ENCODE peak calls at places on chromosomes 3 and 15, in seven cellular contexts. N is IMR-90, E is hepatocyte, R is trophoblast cell, Z is neural progenitor cell, Y is mammary epithelial cell, J is GM23248. M is an unnamed sample.

GRCh38 chr15:101477851-101478353 is 11.6 kb downstream of the PCSK6 start:
- DNase-seq in N (no peak), E (peak; percentile 69), R (no peak), Z (no peak), Y (no peak), J (no peak), M (no peak)

GRCh38 chr3:15633766-15634588 is 32.4 kb downstream of the BTD start:
- DNase-seq in N (peak; percentile 47), E (no peak), R (no peak), Z (no peak), Y (peak; percentile 23), J (peak; percentile 27), M (peak; percentile 66)

GRCh38 chr15:97459771-97460170 is 500.7 kb upstream of the ARRDC4 start:
- DNase-seq in N (no peak), E (no peak), R (no peak), Z (peak; percentile 4), Y (no peak), J (no peak), M (no peak)

GRCh38 chr3:124816206-124816605 is 71.0 kb downstream of the ITGB5 start:
- DNase-seq in N (no peak), E (no peak), R (no peak), Z (no peak), Y (no peak), J (no peak), M (peak; percentile 62)

GRCh38 chr3:13009132-13009945 is 63.9 kb downstream of the IQSEC1 start:
- DNase-seq in N (no peak), E (no peak), R (no peak), Z (no peak), Y (no peak), J (no peak), M (peak; percentile 64)

GRCh38 chr3:8882171-8882593 is 81.1 kb downstream of the RAD18 start:
- DNase-seq in N (no peak), E (no peak), R (peak; percentile 70), Z (no peak), Y (no peak), J (no peak), M (no peak)

GRCh38 chr3:99767341-99767740 is 50.3 kb upstream of the CMSS1 start:
- DNase-seq in N (no peak), E (no peak), R (no peak), Z (no peak), Y (no peak), J (peak; percentile 24), M (no peak)

GRCh38 chr3:46939578-46940405 is 36.8 kb downstream of the CCDC12 start:
- DNase-seq in N (no peak), E (no peak), R (no peak), Z (no peak), Y (no peak), J (no peak), M (no peak)

GRCh38 chr3:71831599-71831998 is 46.7 kb upstream of the PROK2 start:
- DNase-seq in N (no peak), E (no peak), R (no peak), Z (no peak), Y (no peak), J (no peak), M (no peak)

GRCh38 chr15:81239190-81239589 is 42.5 kb downstream of the IL16 start:
- DNase-seq in N (peak; percentile 41), E (no peak), R (no peak), Z (no peak), Y (no peak), J (peak; percentile 59), M (no peak)

GRCh38 chr3:103712320-103713008 is 1277.6 kb downstream of the ZPLD1 start:
- DNase-seq in N (peak; percentile 17), E (no peak), R (no peak), Z (no peak), Y (peak; percentile 47), J (no peak), M (no peak)

GRCh38 chr3:101695779-101696372 is 9.4 kb upstream of the RPL24 start:
- DNase-seq in N (peak; percentile 53), E (peak; percentile 79), R (peak; percentile 53), Z (peak; percentile 79), Y (peak; percentile 38), J (peak; percentile 62), M (peak; percentile 47)

GRCh38 chr3:78275420-78275852 is 1235.5 kb downstream of the ROBO2 start:
- DNase-seq in N (no peak), E (no peak), R (no peak), Z (no peak), Y (no peak), J (no peak), M (no peak)

GRCh38 chr15:64034519-64034918 is 11.8 kb downstream of the DAPK2 start:
- DNase-seq in N (no peak), E (no peak), R (no peak), Z (no peak), Y (no peak), J (no peak), M (no peak)

GRCh38 chr15:78414608-78415250 is 23.3 kb upstream of the IREB2 start:
- DNase-seq in N (no peak), E (no peak), R (no peak), Z (no peak), Y (no peak), J (no peak), M (no peak)

GRCh38 chr15:53251998-53252397 is 461.9 kb upstream of the ONECUT1 start:
- DNase-seq in N (no peak), E (peak; percentile 17), R (no peak), Z (no peak), Y (no peak), J (no peak), M (no peak)

GRCh38 chr3:48064292-48064829 is 48.1 kb upstream of the MAP4 start:
- DNase-seq in N (peak; percentile 27), E (no peak), R (no peak), Z (no peak), Y (no peak), J (peak; percentile 59), M (no peak)

GRCh38 chr3:157356541-157356940 is 80.1 kb upstream of the PTX3 start:
- DNase-seq in N (no peak), E (no peak), R (no peak), Z (no peak), Y (no peak), J (no peak), M (no peak)

GRCh38 chr15:62560943-62561571 is 396.0 kb upstream of the C2CD4B start:
- DNase-seq in N (no peak), E (peak; percentile 53), R (no peak), Z (peak; percentile 13), Y (no peak), J (no peak), M (no peak)

GRCh38 chr3:182735672-182736071 is 57.6 kb upstream of the ATP11B start:
- DNase-seq in N (peak; percentile 47), E (no peak), R (no peak), Z (no peak), Y (no peak), J (peak; percentile 56), M (no peak)

GRCh38 chr3:107604057-107604802 is 81.5 kb downstream of the BBX start:
- DNase-seq in N (peak; percentile 70), E (no peak), R (no peak), Z (no peak), Y (no peak), J (peak; percentile 79), M (no peak)

GRCh38 chr3:27623085-27623753 is 98.9 kb downstream of the EOMES start:
- DNase-seq in N (peak; percentile 28), E (peak; percentile 19), R (peak; percentile 83), Z (no peak), Y (no peak), J (peak; percentile 30), M (no peak)

GRCh38 chr3:118927449-118927848 is 107.2 kb downstream of the IGSF11 start:
- DNase-seq in N (no peak), E (no peak), R (no peak), Z (no peak), Y (no peak), J (no peak), M (no peak)

DNA sequence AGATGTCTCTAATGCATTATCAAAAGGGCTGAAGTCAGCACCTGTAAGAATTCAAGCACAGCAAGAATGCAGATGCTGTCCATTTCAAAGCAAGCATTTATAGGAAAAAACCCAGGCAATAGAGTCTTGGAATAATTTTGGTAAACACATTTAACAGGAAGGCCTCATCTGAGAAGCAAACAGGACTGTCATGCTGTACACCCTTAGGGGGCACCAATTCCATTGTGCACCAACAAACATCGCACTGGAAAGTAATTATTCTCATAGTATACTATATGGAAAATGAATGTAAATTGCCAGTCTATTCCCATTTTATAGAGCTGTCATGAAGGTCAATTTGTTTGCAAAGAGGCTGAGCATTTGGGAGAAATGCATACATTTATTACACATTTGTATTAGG is 247.3 kb upstream of the SUCLG2 start:
- DNase-seq in N (no peak), E (peak; percentile 9), R (no peak), Z (peak; percentile 3), Y (no peak), J (no peak), M (no peak)
- H2AFZ ChIP-seq in N (no peak overlapping the region), E (no peak overlapping the region), R (no peak overlapping the region), Z (no peak overlapping the region), Y (no peak overlapping the region), J (no peak overlapping the region), M (no peak overlapping the region)

GRCh38 chr3:141403576-141403975 is 35.3 kb downstream of the ZBTB38 start:
- DNase-seq in N (no peak), E (no peak), R (no peak), Z (no peak), Y (no peak), J (no peak), M (no peak)
- H3K4me1 ChIP-seq in N (peaks cover 42% of the 10 kb centered on the region), E (peaks cover 25% of the 10 kb centered on the region), R (peaks cover 2% of the 10 kb centered on the region), Z (peaks cover 29% of the 10 kb centered on the region), Y (peaks cover 53% of the 10 kb centered on the region), J (peaks cover 80% of the 10 kb centered on the region), M (peaks cover 5% of the 10 kb centered on the region)

DNA sequence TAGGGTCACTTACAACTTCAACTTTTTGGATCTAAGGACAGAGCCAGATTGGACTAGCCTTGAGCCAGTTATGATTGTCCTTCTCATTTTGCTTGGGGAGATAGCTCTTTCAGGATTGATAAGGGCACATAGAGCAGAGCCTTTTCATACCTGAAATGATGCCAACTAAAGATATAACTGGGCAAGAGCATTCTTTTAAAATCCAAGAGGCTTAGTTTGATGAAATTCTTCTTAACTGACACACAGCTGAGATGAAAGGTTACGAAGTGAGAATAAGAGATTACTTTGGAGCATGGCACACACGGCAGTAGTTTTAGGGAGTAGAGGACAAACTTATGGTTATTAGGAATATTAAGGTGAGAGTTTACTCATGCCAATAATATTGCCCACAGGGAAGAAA is 12.7 kb downstream of the CD200 start:
- DNase-seq in N (no peak), E (no peak), R (no peak), Z (no peak), Y (no peak), J (no peak), M (no peak)
- H3K36me3 ChIP-seq in N (peaks cover 2% of the 10 kb centered on the region), E (no peaks in the 10 kb centered on the region), R (no peaks in the 10 kb centered on the region), Z (peaks cover 47% of the 10 kb centered on the region), Y (no peaks in the 10 kb centered on the region), J (no peaks in the 10 kb centered on the region), M (no peaks in the 10 kb centered on the region)

GRCh38 chr15:98855067-98855814 is 152.4 kb downstream of the PGPEP1L start:
- DNase-seq in N (no peak), E (no peak), R (no peak), Z (no peak), Y (no peak), J (no peak), M (no peak)

GRCh38 chr15:98854496-98854895 is 153.1 kb downstream of the PGPEP1L start:
- DNase-seq in N (no peak), E (no peak), R (no peak), Z (no peak), Y (no peak), J (no peak), M (no peak)

GRCh38 chr15:98855815-98856539 is 151.6 kb downstream of the PGPEP1L start:
- DNase-seq in N (no peak), E (no peak), R (no peak), Z (peak; percentile 42), Y (no peak), J (no peak), M (no peak)

GRCh38 chr15:98853161-98853560 is 154.4 kb downstream of the PGPEP1L start:
- DNase-seq in N (peak; percentile 93), E (peak; percentile 84), R (peak; percentile 89), Z (peak; percentile 82), Y (peak; percentile 90), J (peak; percentile 92), M (peak; percentile 84)

GRCh38 chr15:98853593-98854420 is 153.8 kb downstream of the PGPEP1L start:
- DNase-seq in N (no peak), E (peak; percentile 22), R (no peak), Z (peak; percentile 47), Y (peak; percentile 72), J (peak; percentile 55), M (peak; percentile 29)
- H2AFZ ChIP-seq in N (peak overlapping the region; percentile 65), E (peak overlapping the region; percentile 5), R (no peak overlapping the region), Z (no peak overlapping the region), Y (peak overlapping the region; percentile 58), J (peak overlapping the region; percentile 43), M (peak overlapping the region; percentile 24)

M was measured in PC-9.